ENCODE peak calls at places on chromosomes 3 and 15, in four cellular contexts. D, T, G and S are unnamed samples.

GRCh38 chr15:87967951-87968350 is 288.6 kb downstream of the NTRK3 start:
- DNase-seq in D (no peak), T (no peak), G (no peak), S (no peak)

GRCh38 chr3:61650719-61651118 is 89.3 kb downstream of the PTPRG start:
- DNase-seq in D (no peak), T (no peak), G (no peak), S (no peak)

GRCh38 chr15:25801586-25802284 is 61.4 kb downstream of the ATP10A start:
- DNase-seq in D (no peak), T (no peak), G (peak; percentile 56), S (no peak)

GRCh38 chr3:141402476-141403171 is 34.3 kb downstream of the ZBTB38 start:
- DNase-seq in D (peak; percentile 69), T (peak; percentile 93), G (peak; percentile 62), S (peak; percentile 75)

GRCh38 chr3:123098411-123099330 is 31.8 kb downstream of the PDIA5 start:
- DNase-seq in D (peak; percentile 44), T (no peak), G (no peak), S (no peak)

GRCh38 chr3:36674816-36675215 is 89.5 kb downstream of the DCLK3 start:
- DNase-seq in D (no peak), T (no peak), G (no peak), S (no peak)

GRCh38 chr3:165491487-165491886 is 295.3 kb upstream of the SLITRK3 start:
- DNase-seq in D (no peak), T (no peak), G (no peak), S (no peak)

GRCh38 chr3:52135332-52135731 is 18.9 kb downstream of the POC1A start:
- DNase-seq in D (no peak), T (no peak), G (no peak), S (no peak)

GRCh38 chr3:29408676-29409075 is 127.8 kb downstream of the RBMS3 start:
- DNase-seq in D (no peak), T (no peak), G (no peak), S (no peak)

GRCh38 chr3:12267380-12268030 is 21.4 kb upstream of the PPARG start:
- DNase-seq in D (no peak), T (no peak), G (no peak), S (no peak)

GRCh38 chr3:57274845-57275244 is 17.6 kb downstream of the ASB14 start:
- DNase-seq in D (no peak), T (no peak), G (no peak), S (no peak)

GRCh38 chr3:113018461-113019181 is 27.8 kb downstream of the GTPBP8 start:
- DNase-seq in D (no peak), T (no peak), G (no peak), S (no peak)

GRCh38 chr3:105228696-105229095 is 138.0 kb upstream of the ALCAM start:
- DNase-seq in D (no peak), T (no peak), G (no peak), S (no peak)

GRCh38 chr3:120648290-120648689 is 33.7 kb downstream of the HGD start:
- DNase-seq in D (no peak), T (no peak), G (no peak), S (no peak)

GRCh38 chr15:22895465-22896190 is 57.2 kb downstream of the NIPA2 start:
- DNase-seq in D (peak; percentile 71), T (no peak), G (no peak), S (no peak)

GRCh38 chr3:12370758-12371157 is 81.9 kb downstream of the PPARG start:
- DNase-seq in D (peak; percentile 33), T (no peak), G (no peak), S (no peak)

GRCh38 chr3:151553873-151554272 is 93.0 kb upstream of the IGSF10 start:
- DNase-seq in D (no peak), T (no peak), G (no peak), S (no peak)
- TF ChIP-seq POLR2AphosphoS5 in D (no peak), T (no peak), G (no peak), S (no peak)

GRCh38 chr15:60021589-60022378 is 17.7 kb downstream of the FOXB1 start:
- DNase-seq in D (no peak), T (no peak), G (no peak), S (no peak)
- H3K27ac ChIP-seq in D (no peak overlapping the region), T (no peak overlapping the region), G (no peak overlapping the region), S (no peak overlapping the region)

GRCh38 chr15:98872777-98873176 is 134.8 kb downstream of the PGPEP1L start:
- DNase-seq in D (no peak), T (no peak), G (no peak), S (no peak)
- H3K4me1 ChIP-seq in D (peaks cover 8% of the 10 kb centered on the region), T (peaks cover 34% of the 10 kb centered on the region), G (peaks cover 5% of the 10 kb centered on the region), S (peaks cover 9% of the 10 kb centered on the region)

GRCh38 chr3:68793750-68794149 is 138.6 kb downstream of the TAFA4 start:
- DNase-seq in D (no peak), T (no peak), G (no peak), S (no peak)
- TF ChIP-seq POLR2AphosphoS5 in D (no peak), T (no peak), G (no peak), S (no peak)

DNA sequence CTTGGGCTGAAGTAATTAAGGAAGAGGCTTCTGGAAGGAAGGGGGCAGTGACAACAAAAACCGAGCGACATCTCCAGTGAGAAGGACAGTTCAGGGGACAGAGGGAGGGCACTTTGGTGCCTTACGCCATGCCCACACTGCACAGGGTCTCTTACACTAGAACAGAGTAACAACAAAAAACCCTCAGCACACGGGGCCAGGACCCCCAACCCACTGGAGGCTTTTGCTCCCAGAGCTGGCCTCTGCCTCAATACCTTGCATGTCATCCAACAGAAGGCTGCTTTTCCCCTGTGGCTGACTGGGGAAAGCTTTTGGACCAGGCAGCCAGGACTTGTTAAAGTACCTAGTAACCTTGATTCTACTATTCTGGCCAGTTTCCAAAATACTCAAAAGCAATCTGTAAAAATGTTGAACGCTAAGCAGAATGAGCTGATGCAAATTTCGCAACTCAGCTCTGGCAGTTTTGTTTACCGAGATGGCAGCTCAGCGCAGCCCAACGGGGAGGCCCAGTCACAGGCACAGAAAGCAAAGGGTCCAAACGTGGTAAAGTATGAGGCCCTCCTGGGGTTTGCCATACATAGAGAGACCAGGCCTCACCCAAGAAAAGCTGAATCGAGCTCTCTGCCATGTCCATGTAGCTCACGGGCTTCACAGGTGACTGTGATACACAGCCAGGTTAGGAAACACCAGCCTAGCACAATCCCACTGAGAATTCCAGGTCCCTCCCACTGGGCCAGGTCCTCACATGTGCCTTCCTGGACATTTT is 6.1 kb downstream of the CHCHD4 start:
- DNase-seq in D (no peak), T (no peak), G (no peak), S (peak; percentile 89)
- H3K27ac ChIP-seq in D (no peak overlapping the region), T (no peak overlapping the region), G (peak overlapping the region; percentile 27), S (peak overlapping the region; percentile 77)

GRCh38 chr3:71154846-71155245 is 428.7 kb downstream of the FOXP1 start:
- DNase-seq in D (no peak), T (no peak), G (no peak), S (no peak)
- H3K4me1 ChIP-seq in D (no peaks in the 10 kb centered on the region), T (no peaks in the 10 kb centered on the region), G (no peaks in the 10 kb centered on the region), S (no peaks in the 10 kb centered on the region)

GRCh38 chr3:157913052-157913451 is 193.2 kb downstream of the SHOX2 start:
- DNase-seq in D (no peak), T (no peak), G (no peak), S (no peak)

GRCh38 chr3:157918402-157918801 is 187.8 kb downstream of the SHOX2 start:
- DNase-seq in D (no peak), T (no peak), G (no peak), S (no peak)

GRCh38 chr3:157914882-157915281 is 191.3 kb downstream of the SHOX2 start:
- DNase-seq in D (no peak), T (no peak), G (no peak), S (no peak)

GRCh38 chr3:157913751-157914150 is 192.5 kb downstream of the SHOX2 start:
- DNase-seq in D (no peak), T (no peak), G (no peak), S (no peak)

DNA sequence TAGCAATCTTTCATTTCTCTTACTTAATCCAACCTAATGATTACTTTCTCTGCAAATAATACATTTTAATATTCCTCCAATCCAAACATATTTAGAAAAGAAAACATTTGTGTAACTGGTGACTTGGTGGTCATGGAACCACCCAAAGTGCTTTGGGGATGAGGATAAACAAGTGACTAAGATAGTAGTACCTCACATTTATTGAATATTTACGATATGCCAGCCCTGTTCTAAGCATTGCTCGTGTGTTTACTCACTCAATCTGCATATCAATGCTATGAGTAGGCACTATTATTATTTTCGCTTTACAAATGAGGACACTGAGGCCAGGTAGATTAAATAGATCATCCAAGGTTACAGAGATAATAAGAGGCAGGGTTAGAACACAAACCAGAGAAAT is 189.5 kb downstream of the SHOX2 start:
- DNase-seq in D (no peak), T (no peak), G (no peak), S (no peak)
- TF ChIP-seq POLR2AphosphoS5 in D (no peak), T (no peak), G (no peak), S (no peak)